ENCODE peak calls at places on chromosomes 11 and 22, in eight cellular contexts. One of them, this sample, is unnamed.

GRCh38 chr11:35629914-35630313 is 11.7 kb downstream of the FJX1 start:
- DNase-seq in K562: no peak
- DNase-seq in tibial nerve: no peak
- DNase-seq in H1: no peak
- DNase-seq in esophagus muscularis mucosa: no peak
- DNase-seq in A549: peak
- DNase-seq in transverse colon: no peak
- DNase-seq in upper lobe of left lung: peak
- DNase-seq in this sample: no peak

GRCh38 chr11:113675003-113675471 is 31.1 kb downstream of the TMPRSS5 start:
- DNase-seq in K562: no peak
- DNase-seq in tibial nerve: no peak
- DNase-seq in H1: no peak
- DNase-seq in esophagus muscularis mucosa: no peak
- DNase-seq in A549: no peak
- DNase-seq in transverse colon: no peak
- DNase-seq in upper lobe of left lung: no peak
- DNase-seq in this sample: no peak

GRCh38 chr11:131745405-131745804 is 375.0 kb downstream of the NTM start:
- DNase-seq in K562: no peak
- DNase-seq in tibial nerve: no peak
- DNase-seq in H1: no peak
- DNase-seq in esophagus muscularis mucosa: no peak
- DNase-seq in A549: no peak
- DNase-seq in transverse colon: no peak
- DNase-seq in upper lobe of left lung: no peak
- DNase-seq in this sample: no peak

GRCh38 chr11:75725552-75726320 is 8.1 kb downstream of the MOGAT2 start:
- DNase-seq in K562: no peak
- DNase-seq in tibial nerve: no peak
- DNase-seq in H1: no peak
- DNase-seq in esophagus muscularis mucosa: no peak
- DNase-seq in A549: no peak
- DNase-seq in transverse colon: no peak
- DNase-seq in upper lobe of left lung: no peak
- DNase-seq in this sample: no peak

GRCh38 chr11:22539851-22540376 is 85.7 kb downstream of the FANCF start:
- DNase-seq in K562: no peak
- DNase-seq in tibial nerve: peak
- DNase-seq in H1: no peak
- DNase-seq in esophagus muscularis mucosa: no peak
- DNase-seq in A549: no peak
- DNase-seq in transverse colon: no peak
- DNase-seq in upper lobe of left lung: no peak
- DNase-seq in this sample: no peak

GRCh38 chr11:116698080-116698479 is 74.7 kb downstream of the BUD13 start:
- DNase-seq in K562: no peak
- DNase-seq in tibial nerve: no peak
- DNase-seq in H1: peak
- DNase-seq in esophagus muscularis mucosa: peak
- DNase-seq in A549: no peak
- DNase-seq in transverse colon: no peak
- DNase-seq in upper lobe of left lung: no peak
- DNase-seq in this sample: no peak

GRCh38 chr22:24217384-24217783 is 27.5 kb downstream of the GGT5 start:
- DNase-seq in K562: no peak
- DNase-seq in tibial nerve: no peak
- DNase-seq in H1: no peak
- DNase-seq in esophagus muscularis mucosa: no peak
- DNase-seq in A549: no peak
- DNase-seq in transverse colon: no peak
- DNase-seq in upper lobe of left lung: no peak
- DNase-seq in this sample: no peak

GRCh38 chr11:130827697-130828377 is 88.4 kb downstream of the SNX19 start:
- DNase-seq in K562: peak
- DNase-seq in tibial nerve: peak
- DNase-seq in H1: peak
- DNase-seq in esophagus muscularis mucosa: no peak
- DNase-seq in A549: peak
- DNase-seq in transverse colon: peak
- DNase-seq in upper lobe of left lung: no peak
- DNase-seq in this sample: peak

GRCh38 chr11:12526789-12527188 is 147.4 kb upstream of the TEAD1 start:
- DNase-seq in K562: no peak
- DNase-seq in tibial nerve: no peak
- DNase-seq in H1: no peak
- DNase-seq in esophagus muscularis mucosa: no peak
- DNase-seq in A549: no peak
- DNase-seq in transverse colon: no peak
- DNase-seq in upper lobe of left lung: no peak
- DNase-seq in this sample: no peak

GRCh38 chr11:119529063-119529845 is 106.3 kb upstream of the THY1 start:
- DNase-seq in K562: no peak
- DNase-seq in tibial nerve: no peak
- DNase-seq in H1: no peak
- DNase-seq in esophagus muscularis mucosa: no peak
- DNase-seq in A549: no peak
- DNase-seq in transverse colon: no peak
- DNase-seq in upper lobe of left lung: peak
- DNase-seq in this sample: no peak

GRCh38 chr11:70067591-70068341 is 10.4 kb upstream of the ANO1 start:
- DNase-seq in K562: no peak
- DNase-seq in tibial nerve: no peak
- DNase-seq in H1: peak
- DNase-seq in esophagus muscularis mucosa: peak
- DNase-seq in A549: no peak
- DNase-seq in transverse colon: no peak
- DNase-seq in upper lobe of left lung: no peak
- DNase-seq in this sample: no peak

GRCh38 chr11:78927511-78927910 is 352.8 kb upstream of the NARS2 start:
- DNase-seq in K562: no peak
- DNase-seq in tibial nerve: no peak
- DNase-seq in H1: no peak
- DNase-seq in esophagus muscularis mucosa: no peak
- DNase-seq in A549: no peak
- DNase-seq in transverse colon: no peak
- DNase-seq in upper lobe of left lung: no peak
- DNase-seq in this sample: no peak

GRCh38 chr22:44385781-44386180 is 73.0 kb upstream of the SHISAL1 start:
- DNase-seq in K562: no peak
- DNase-seq in tibial nerve: no peak
- DNase-seq in H1: no peak
- DNase-seq in esophagus muscularis mucosa: no peak
- DNase-seq in A549: no peak
- DNase-seq in transverse colon: no peak
- DNase-seq in upper lobe of left lung: no peak
- DNase-seq in this sample: no peak

GRCh38 chr11:68569357-68569756 is 108.8 kb downstream of the PPP6R3 start:
- DNase-seq in K562: no peak
- DNase-seq in tibial nerve: no peak
- DNase-seq in H1: no peak
- DNase-seq in esophagus muscularis mucosa: no peak
- DNase-seq in A549: no peak
- DNase-seq in transverse colon: no peak
- DNase-seq in upper lobe of left lung: no peak
- DNase-seq in this sample: no peak

GRCh38 chr11:45247433-45247832 is 38.7 kb downstream of the SYT13 start:
- DNase-seq in K562: no peak
- DNase-seq in tibial nerve: no peak
- DNase-seq in H1: no peak
- DNase-seq in esophagus muscularis mucosa: no peak
- DNase-seq in A549: no peak
- DNase-seq in transverse colon: no peak
- DNase-seq in upper lobe of left lung: no peak
- DNase-seq in this sample: no peak

GRCh38 chr11:122394326-122394725 is 261.2 kb upstream of the UBASH3B start:
- DNase-seq in K562: no peak
- DNase-seq in tibial nerve: no peak
- DNase-seq in H1: no peak
- DNase-seq in esophagus muscularis mucosa: no peak
- DNase-seq in A549: no peak
- DNase-seq in transverse colon: no peak
- DNase-seq in upper lobe of left lung: no peak
- DNase-seq in this sample: no peak

GRCh38 chr11:90363739-90364138 is 140.9 kb upstream of the CHORDC1 start:
- DNase-seq in K562: no peak
- DNase-seq in tibial nerve: no peak
- DNase-seq in H1: no peak
- DNase-seq in esophagus muscularis mucosa: no peak
- DNase-seq in A549: no peak
- DNase-seq in transverse colon: no peak
- DNase-seq in upper lobe of left lung: no peak
- DNase-seq in this sample: no peak

GRCh38 chr11:34251640-34251980 is 106.2 kb downstream of the ABTB2 start:
- DNase-seq in K562: no peak
- DNase-seq in tibial nerve: no peak
- DNase-seq in H1: no peak
- DNase-seq in esophagus muscularis mucosa: no peak
- DNase-seq in A549: no peak
- DNase-seq in transverse colon: no peak
- DNase-seq in upper lobe of left lung: no peak
- DNase-seq in this sample: no peak

GRCh38 chr11:12886508-12886907 is 122.6 kb upstream of the RASSF10 start:
- DNase-seq in K562: no peak
- DNase-seq in tibial nerve: no peak
- DNase-seq in H1: no peak
- DNase-seq in esophagus muscularis mucosa: no peak
- DNase-seq in A549: no peak
- DNase-seq in transverse colon: no peak
- DNase-seq in upper lobe of left lung: no peak
- DNase-seq in this sample: no peak

GRCh38 chr22:46073683-46074504 is 76.4 kb upstream of the PPARA start:
- DNase-seq in K562: no peak
- DNase-seq in tibial nerve: no peak
- DNase-seq in H1: no peak
- DNase-seq in esophagus muscularis mucosa: no peak
- DNase-seq in A549: no peak
- DNase-seq in transverse colon: peak
- DNase-seq in upper lobe of left lung: peak
- DNase-seq in this sample: no peak
- TF ChIP-seq POLR2A in K562: no peak
- TF ChIP-seq POLR2A in tibial nerve: no peak
- TF ChIP-seq POLR2A in H1: no peak
- TF ChIP-seq POLR2A in esophagus muscularis mucosa: peak
- TF ChIP-seq POLR2A in A549: no peak
- TF ChIP-seq POLR2A in transverse colon: peak
- TF ChIP-seq POLR2A in upper lobe of left lung: no peak
- TF ChIP-seq POLR2A in this sample: no peak

GRCh38 chr11:47186937-47187681 is 875 bp upstream of the PACSIN3 start:
- DNase-seq in K562: peak
- DNase-seq in tibial nerve: peak
- DNase-seq in H1: peak
- DNase-seq in esophagus muscularis mucosa: no peak
- DNase-seq in A549: peak
- DNase-seq in transverse colon: peak
- DNase-seq in upper lobe of left lung: peak
- DNase-seq in this sample: peak
- H3K4me3 ChIP-seq in K562: peak
- H3K4me3 ChIP-seq in tibial nerve: peak
- H3K4me3 ChIP-seq in H1: peak
- H3K4me3 ChIP-seq in esophagus muscularis mucosa: peak
- H3K4me3 ChIP-seq in A549: peak
- H3K4me3 ChIP-seq in transverse colon: peak
- H3K4me3 ChIP-seq in upper lobe of left lung: peak
- H3K4me3 ChIP-seq in this sample: peak

GRCh38 chr11:117828641-117829368 is 4.3 kb upstream of the FXYD2 start:
- DNase-seq in K562: peak
- DNase-seq in tibial nerve: no peak
- DNase-seq in H1: peak
- DNase-seq in esophagus muscularis mucosa: no peak
- DNase-seq in A549: peak
- DNase-seq in transverse colon: peak
- DNase-seq in upper lobe of left lung: peak
- DNase-seq in this sample: peak
- TF ChIP-seq EP300 in K562: no peak
- TF ChIP-seq EP300 in tibial nerve: no peak
- TF ChIP-seq EP300 in H1: no peak
- TF ChIP-seq EP300 in esophagus muscularis mucosa: no peak
- TF ChIP-seq EP300 in A549: no peak
- TF ChIP-seq EP300 in transverse colon: no peak
- TF ChIP-seq EP300 in upper lobe of left lung: no peak
- TF ChIP-seq EP300 in this sample: no peak

GRCh38 chr11:76806608-76807205 is 23.6 kb downstream of the TSKU start:
- DNase-seq in K562: no peak
- DNase-seq in tibial nerve: no peak
- DNase-seq in H1: no peak
- DNase-seq in esophagus muscularis mucosa: peak
- DNase-seq in A549: no peak
- DNase-seq in transverse colon: no peak
- DNase-seq in upper lobe of left lung: no peak
- DNase-seq in this sample: no peak
- TF ChIP-seq POLR2A in K562: no peak
- TF ChIP-seq POLR2A in tibial nerve: no peak
- TF ChIP-seq POLR2A in H1: no peak
- TF ChIP-seq POLR2A in esophagus muscularis mucosa: no peak
- TF ChIP-seq POLR2A in A549: no peak
- TF ChIP-seq POLR2A in transverse colon: no peak
- TF ChIP-seq POLR2A in upper lobe of left lung: no peak
- TF ChIP-seq POLR2A in this sample: no peak

GRCh38 chr22:40432625-40433024 is 62.2 kb downstream of the SGSM3 start:
- DNase-seq in K562: no peak
- DNase-seq in tibial nerve: no peak
- DNase-seq in H1: no peak
- DNase-seq in esophagus muscularis mucosa: no peak
- DNase-seq in A549: no peak
- DNase-seq in transverse colon: no peak
- DNase-seq in upper lobe of left lung: no peak
- DNase-seq in this sample: no peak
- H3K4me3 ChIP-seq in K562: no peak
- H3K4me3 ChIP-seq in tibial nerve: no peak
- H3K4me3 ChIP-seq in H1: no peak
- H3K4me3 ChIP-seq in esophagus muscularis mucosa: no peak
- H3K4me3 ChIP-seq in A549: no peak
- H3K4me3 ChIP-seq in transverse colon: no peak
- H3K4me3 ChIP-seq in upper lobe of left lung: no peak
- H3K4me3 ChIP-seq in this sample: no peak

GRCh38 chr11:111225871-111226270 is 19.7 kb upstream of the POU2AF2 start:
- DNase-seq in K562: no peak
- DNase-seq in tibial nerve: no peak
- DNase-seq in H1: no peak
- DNase-seq in esophagus muscularis mucosa: no peak
- DNase-seq in A549: no peak
- DNase-seq in transverse colon: no peak
- DNase-seq in upper lobe of left lung: no peak
- DNase-seq in this sample: no peak
- TF ChIP-seq EP300 in K562: no peak
- TF ChIP-seq EP300 in tibial nerve: no peak
- TF ChIP-seq EP300 in H1: no peak
- TF ChIP-seq EP300 in esophagus muscularis mucosa: no peak
- TF ChIP-seq EP300 in A549: no peak
- TF ChIP-seq EP300 in transverse colon: no peak
- TF ChIP-seq EP300 in upper lobe of left lung: no peak
- TF ChIP-seq EP300 in this sample: no peak